ENCODE peak calls at places on chromosome 5, in eight cellular contexts. F is A172; A is sigmoid colon; H is lung microvascular endothelial cell; W is NAMALWA; P is CD8-positive, alpha-beta T cell; X is neuronal stem cell; T is astrocyte of the hippocampus. D is an unnamed sample.

GRCh38 chr5:1917830-1918487 is 35.2 kb upstream of the IRX4 start:
- DNase-seq in T (no peak), A (peak), W (peak), F (no peak), X (no peak), P (no peak), H (no peak), D (no peak)

GRCh38 chr5:2302169-2302568 is 419.4 kb upstream of the IRX4 start:
- DNase-seq in H (no peak), W (no peak), P (no peak), F (no peak), X (no peak), A (no peak), T (no peak), D (no peak)

GRCh38 chr5:172223901-172224873 is 30.2 kb downstream of the EFCAB9 start:
- DNase-seq in F (no peak), X (no peak), W (no peak), H (no peak), T (no peak), P (no peak), A (no peak), D (peak)

GRCh38 chr5:139650031-139650688 is 2.0 kb downstream of the CXXC5 start:
- DNase-seq in A (peak), W (peak), P (no peak), F (no peak), X (no peak), T (peak), H (peak), D (no peak)

GRCh38 chr5:179437341-179438001 is 92.2 kb upstream of the ADAMTS2 start:
- DNase-seq in X (no peak), H (no peak), F (no peak), A (peak), W (no peak), P (no peak), T (no peak), D (no peak)

GRCh38 chr5:149054416-149054815 is 8.4 kb downstream of the SH3TC2 start:
- DNase-seq in X (no peak), H (no peak), T (peak), A (no peak), W (no peak), P (no peak), F (no peak), D (no peak)

GRCh38 chr5:6910950-6911349 is 197.7 kb downstream of the TENT4A start:
- DNase-seq in X (no peak), P (no peak), F (no peak), A (no peak), H (no peak), W (no peak), T (no peak), D (no peak)

GRCh38 chr5:74543162-74543995 is 97.1 kb downstream of the ENC1 start:
- DNase-seq in P (no peak), F (peak), W (no peak), X (peak), H (peak), T (peak), A (no peak), D (peak)

GRCh38 chr5:181130832-181131496 is at the start of gene OR2V1:
- DNase-seq in F (no peak), X (no peak), P (no peak), T (no peak), A (peak), W (no peak), H (no peak), D (no peak)

GRCh38 chr5:179194941-179195381 is 134.8 kb downstream of the ZNF354C start:
- DNase-seq in F (no peak), W (no peak), A (peak), T (no peak), H (no peak), X (no peak), P (no peak), D (no peak)

GRCh38 chr5:134568761-134569725 is 43.6 kb downstream of the JADE2 start:
- DNase-seq in A (peak), T (peak), W (no peak), X (no peak), F (peak), P (no peak), H (peak), D (peak)

GRCh38 chr5:142845954-142846398 is 75.8 kb downstream of the ARHGAP26 start:
- DNase-seq in F (no peak), X (no peak), A (no peak), W (peak), T (no peak), P (no peak), H (no peak), D (no peak)

GRCh38 chr5:133907075-133907474 is 61.4 kb downstream of the C5orf15 start:
- DNase-seq in P (no peak), A (peak), F (no peak), W (no peak), H (no peak), T (peak), X (no peak), D (no peak)

GRCh38 chr5:130715541-130715940 is 449.5 kb downstream of the HINT1 start:
- DNase-seq in W (no peak), F (peak), X (no peak), H (no peak), A (no peak), P (no peak), T (peak), D (no peak)

GRCh38 chr5:174755103-174755502 is 30.7 kb downstream of the MSX2 start:
- DNase-seq in W (no peak), H (no peak), A (no peak), P (no peak), T (peak), X (no peak), F (peak), D (no peak)

GRCh38 chr5:143826909-143827514 is 15.1 kb downstream of the HMHB1 start:
- DNase-seq in T (no peak), F (no peak), P (no peak), H (no peak), X (no peak), A (no peak), W (no peak), D (no peak)

GRCh38 chr5:39948867-39949468 is 524.2 kb upstream of the DAB2 start:
- DNase-seq in W (peak), T (peak), P (peak), X (peak), A (peak), F (peak), H (peak), D (peak)

GRCh38 chr5:106862450-106863193 is 808.1 kb downstream of the EFNA5 start:
- DNase-seq in P (no peak), F (peak), A (no peak), T (peak), H (peak), X (no peak), W (no peak), D (no peak)

GRCh38 chr5:180027449-180028089 is 44.0 kb downstream of the RNF130 start:
- DNase-seq in X (no peak), F (no peak), H (no peak), P (no peak), W (no peak), A (no peak), T (peak), D (no peak)

GRCh38 chr5:108686676-108687075 is 61.0 kb upstream of the FER start:
- DNase-seq in H (no peak), A (no peak), W (no peak), T (peak), X (no peak), P (no peak), F (no peak), D (no peak)

GRCh38 chr5:137113161-137113560 is 386.0 kb downstream of the SPOCK1 start:
- DNase-seq in P (no peak), T (no peak), H (no peak), F (no peak), X (no peak), W (no peak), A (no peak), D (no peak)

GRCh38 chr5:95725937-95726810 is 5.0 kb upstream of the RHOBTB3 start:
- DNase-seq in A (no peak), P (no peak), T (no peak), X (no peak), W (no peak), H (no peak), F (no peak), D (no peak)

GRCh38 chr5:68303038-68303738 is 87.6 kb downstream of the PIK3R1 start:
- DNase-seq in W (no peak), T (no peak), X (no peak), A (no peak), P (no peak), F (peak), H (no peak), D (no peak)

GRCh38 chr5:149581931-149582768 is 852 bp downstream of the ARHGEF37 start:
- DNase-seq in W (no peak), X (peak), H (peak), P (no peak), T (peak), A (no peak), F (peak), D (peak)